ENCODE peak calls at places on chromosomes 11 and 22, in seven cellular contexts. One of them, this sample, is unnamed.

GRCh38 chr11:7251836-7252682 is at the start of gene SYT9:
- DNase-seq in spleen: peak; percentile 72
- DNase-seq in heart right ventricle: peak; percentile 37
- DNase-seq in mucosa of descending colon: peak; percentile 57
- DNase-seq in K562: peak; percentile 19
- DNase-seq in endodermal cell: peak; percentile 93
- DNase-seq in tibial nerve: no peak
- DNase-seq in this sample: peak; percentile 43

GRCh38 chr11:65131417-65131776 is 2.9 kb downstream of the SYVN1 start:
- DNase-seq in spleen: no peak
- DNase-seq in heart right ventricle: no peak
- DNase-seq in mucosa of descending colon: no peak
- DNase-seq in K562: no peak
- DNase-seq in endodermal cell: no peak
- DNase-seq in tibial nerve: no peak
- DNase-seq in this sample: no peak

GRCh38 chr22:45477366-45478107 is 25.1 kb upstream of the FBLN1 start:
- DNase-seq in spleen: peak; percentile 31
- DNase-seq in heart right ventricle: no peak
- DNase-seq in mucosa of descending colon: no peak
- DNase-seq in K562: no peak
- DNase-seq in endodermal cell: no peak
- DNase-seq in tibial nerve: no peak
- DNase-seq in this sample: no peak

GRCh38 chr11:26093206-26093605 is 238.7 kb upstream of the ANO3 start:
- DNase-seq in spleen: no peak
- DNase-seq in heart right ventricle: no peak
- DNase-seq in mucosa of descending colon: no peak
- DNase-seq in K562: no peak
- DNase-seq in endodermal cell: no peak
- DNase-seq in tibial nerve: no peak
- DNase-seq in this sample: no peak

GRCh38 chr22:29977107-29977506 is 94.1 kb downstream of the MTMR3 start:
- DNase-seq in spleen: no peak
- DNase-seq in heart right ventricle: no peak
- DNase-seq in mucosa of descending colon: no peak
- DNase-seq in K562: no peak
- DNase-seq in endodermal cell: no peak
- DNase-seq in tibial nerve: no peak
- DNase-seq in this sample: no peak

GRCh38 chr22:22025320-22026156 is 43.0 kb upstream of the TOP3B start:
- DNase-seq in spleen: peak; percentile 82
- DNase-seq in heart right ventricle: no peak
- DNase-seq in mucosa of descending colon: no peak
- DNase-seq in K562: no peak
- DNase-seq in endodermal cell: no peak
- DNase-seq in tibial nerve: no peak
- DNase-seq in this sample: no peak

GRCh38 chr22:20203142-20204099 is 52.6 kb upstream of the CCDC188 start:
- DNase-seq in spleen: no peak
- DNase-seq in heart right ventricle: peak; percentile 31
- DNase-seq in mucosa of descending colon: no peak
- DNase-seq in K562: peak; percentile 59
- DNase-seq in endodermal cell: peak; percentile 92
- DNase-seq in tibial nerve: no peak
- DNase-seq in this sample: no peak

GRCh38 chr11:130740819-130741218 is 175.5 kb downstream of the SNX19 start:
- DNase-seq in spleen: no peak
- DNase-seq in heart right ventricle: no peak
- DNase-seq in mucosa of descending colon: no peak
- DNase-seq in K562: no peak
- DNase-seq in endodermal cell: no peak
- DNase-seq in tibial nerve: no peak
- DNase-seq in this sample: no peak

GRCh38 chr11:9982796-9983579 is 311.0 kb downstream of the SBF2 start:
- DNase-seq in spleen: no peak
- DNase-seq in heart right ventricle: no peak
- DNase-seq in mucosa of descending colon: no peak
- DNase-seq in K562: peak; percentile 70
- DNase-seq in endodermal cell: peak; percentile 91
- DNase-seq in tibial nerve: no peak
- DNase-seq in this sample: peak; percentile 43

GRCh38 chr11:46361283-46362145 is 14.3 kb downstream of the DGKZ start:
- DNase-seq in spleen: peak; percentile 93
- DNase-seq in heart right ventricle: peak; percentile 74
- DNase-seq in mucosa of descending colon: peak; percentile 54
- DNase-seq in K562: peak; percentile 82
- DNase-seq in endodermal cell: no peak
- DNase-seq in tibial nerve: no peak
- DNase-seq in this sample: no peak

GRCh38 chr11:80702264-80702663 is 1261.4 kb upstream of the TENM4 start:
- DNase-seq in spleen: no peak
- DNase-seq in heart right ventricle: no peak
- DNase-seq in mucosa of descending colon: no peak
- DNase-seq in K562: no peak
- DNase-seq in endodermal cell: no peak
- DNase-seq in tibial nerve: no peak
- DNase-seq in this sample: peak; percentile 55

DNA sequence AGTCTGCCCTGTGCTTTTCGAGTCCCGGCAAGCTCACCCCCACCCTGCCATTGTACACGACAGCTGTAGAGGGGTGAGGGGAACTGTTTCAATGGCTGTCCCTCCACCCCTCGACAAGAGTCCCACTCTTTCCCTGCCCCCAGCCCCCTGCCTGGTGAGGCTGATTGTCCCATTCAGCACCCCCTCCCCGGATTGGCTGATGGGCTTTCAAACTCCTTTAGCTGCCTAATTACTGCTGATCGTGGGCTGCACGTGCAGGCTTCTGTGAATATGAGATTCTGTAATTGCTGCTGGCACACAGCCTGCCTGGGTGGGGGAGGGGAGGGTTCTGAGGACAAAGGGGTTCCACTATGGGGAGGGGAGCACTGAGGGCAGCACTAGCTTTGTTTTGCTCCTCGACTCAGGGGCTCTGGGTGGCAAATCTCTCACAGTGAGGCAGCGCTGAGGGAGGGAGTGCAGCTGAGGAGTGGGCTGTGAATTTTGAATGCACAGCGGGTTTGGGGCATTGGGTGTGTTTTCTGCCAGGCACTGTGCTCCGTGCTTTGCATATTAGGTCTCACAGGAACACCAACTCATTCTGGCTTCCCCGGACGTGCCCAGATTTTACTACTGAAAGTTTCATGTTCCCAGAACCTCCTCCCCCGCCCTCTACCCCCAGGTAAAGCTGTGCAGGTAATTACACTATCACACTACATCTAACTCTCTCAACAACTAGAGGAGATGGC is 42.5 kb upstream of the ACCSL start:
- DNase-seq in spleen: no peak
- DNase-seq in heart right ventricle: no peak
- DNase-seq in mucosa of descending colon: no peak
- DNase-seq in K562: no peak
- DNase-seq in endodermal cell: no peak
- DNase-seq in tibial nerve: no peak
- DNase-seq in this sample: no peak
- H3K4me1 ChIP-seq in spleen: no peaks in the 10 kb centered on the region
- H3K4me1 ChIP-seq in heart right ventricle: no peaks in the 10 kb centered on the region
- H3K4me1 ChIP-seq in mucosa of descending colon: no peaks in the 10 kb centered on the region
- H3K4me1 ChIP-seq in K562: peaks cover 4% of the 10 kb centered on the region
- H3K4me1 ChIP-seq in endodermal cell: peaks cover 4% of the 10 kb centered on the region
- H3K4me1 ChIP-seq in tibial nerve: no peaks in the 10 kb centered on the region
- H3K4me1 ChIP-seq in this sample: no peaks in the 10 kb centered on the region

DNA sequence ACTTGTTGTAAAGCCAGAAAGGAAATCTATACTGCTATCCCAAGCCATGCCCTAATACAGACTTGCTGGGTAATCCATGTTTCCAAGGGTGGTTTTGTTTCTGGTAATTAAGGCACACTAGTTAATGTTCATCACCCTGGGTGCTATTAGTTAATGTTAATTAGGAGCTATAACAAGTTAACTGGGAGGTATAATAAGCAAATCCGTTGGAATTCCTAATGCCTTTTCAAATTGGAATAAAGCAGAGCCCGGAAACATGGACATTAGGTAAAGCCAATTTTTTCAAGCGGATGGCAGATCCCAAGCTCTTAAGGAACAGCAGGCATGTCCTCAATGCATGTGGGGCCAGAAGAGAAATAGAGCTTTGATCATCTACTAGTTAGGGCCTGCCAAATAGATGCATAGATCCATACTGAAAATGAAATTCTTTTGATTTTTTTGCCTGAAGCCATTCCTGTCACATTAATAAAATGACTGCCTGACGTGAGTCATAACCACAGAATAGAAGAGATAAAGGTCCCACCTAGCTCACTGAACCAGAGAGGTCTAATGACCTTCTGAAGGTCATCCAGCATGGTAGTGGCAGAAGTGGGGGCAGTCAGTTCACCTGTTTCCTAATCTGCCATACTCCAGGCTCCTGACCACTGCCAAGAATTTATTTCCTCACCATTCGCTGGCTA is 28.5 kb upstream of the CCDC34 start:
- DNase-seq in spleen: no peak
- DNase-seq in heart right ventricle: no peak
- DNase-seq in mucosa of descending colon: no peak
- DNase-seq in K562: peak; percentile 52
- DNase-seq in endodermal cell: no peak
- DNase-seq in tibial nerve: no peak
- DNase-seq in this sample: peak; percentile 30
- H3K4me1 ChIP-seq in spleen: no peaks in the 10 kb centered on the region
- H3K4me1 ChIP-seq in heart right ventricle: peaks cover 40% of the 10 kb centered on the region
- H3K4me1 ChIP-seq in mucosa of descending colon: peaks cover 40% of the 10 kb centered on the region
- H3K4me1 ChIP-seq in K562: peaks cover 5% of the 10 kb centered on the region
- H3K4me1 ChIP-seq in endodermal cell: peaks cover 31% of the 10 kb centered on the region
- H3K4me1 ChIP-seq in tibial nerve: peaks cover 24% of the 10 kb centered on the region
- H3K4me1 ChIP-seq in this sample: peaks cover 48% of the 10 kb centered on the region

GRCh38 chr11:2303627-2304155 is 1.9 kb downstream of the TSPAN32 start:
- DNase-seq in spleen: peak; percentile 79
- DNase-seq in heart right ventricle: peak; percentile 66
- DNase-seq in mucosa of descending colon: no peak
- DNase-seq in K562: peak; percentile 97
- DNase-seq in endodermal cell: no peak
- DNase-seq in tibial nerve: no peak
- DNase-seq in this sample: no peak

GRCh38 chr11:2305862-2306823 is 4.3 kb downstream of the TSPAN32 start:
- DNase-seq in spleen: peak; percentile 86
- DNase-seq in heart right ventricle: peak; percentile 83
- DNase-seq in mucosa of descending colon: peak; percentile 75
- DNase-seq in K562: peak; percentile 27
- DNase-seq in endodermal cell: peak; percentile 42
- DNase-seq in tibial nerve: peak; percentile 87
- DNase-seq in this sample: no peak

GRCh38 chr11:2302844-2303626 is 1.2 kb downstream of the TSPAN32 start:
- DNase-seq in spleen: peak; percentile 86
- DNase-seq in heart right ventricle: peak; percentile 86
- DNase-seq in mucosa of descending colon: no peak
- DNase-seq in K562: no peak
- DNase-seq in endodermal cell: no peak
- DNase-seq in tibial nerve: no peak
- DNase-seq in this sample: no peak

GRCh38 chr11:2305140-2305861 is 3.5 kb downstream of the TSPAN32 start:
- DNase-seq in spleen: peak; percentile 97
- DNase-seq in heart right ventricle: peak; percentile 92
- DNase-seq in mucosa of descending colon: peak; percentile 88
- DNase-seq in K562: peak; percentile 88
- DNase-seq in endodermal cell: peak; percentile 97
- DNase-seq in tibial nerve: peak; percentile 90
- DNase-seq in this sample: peak; percentile 36

DNA sequence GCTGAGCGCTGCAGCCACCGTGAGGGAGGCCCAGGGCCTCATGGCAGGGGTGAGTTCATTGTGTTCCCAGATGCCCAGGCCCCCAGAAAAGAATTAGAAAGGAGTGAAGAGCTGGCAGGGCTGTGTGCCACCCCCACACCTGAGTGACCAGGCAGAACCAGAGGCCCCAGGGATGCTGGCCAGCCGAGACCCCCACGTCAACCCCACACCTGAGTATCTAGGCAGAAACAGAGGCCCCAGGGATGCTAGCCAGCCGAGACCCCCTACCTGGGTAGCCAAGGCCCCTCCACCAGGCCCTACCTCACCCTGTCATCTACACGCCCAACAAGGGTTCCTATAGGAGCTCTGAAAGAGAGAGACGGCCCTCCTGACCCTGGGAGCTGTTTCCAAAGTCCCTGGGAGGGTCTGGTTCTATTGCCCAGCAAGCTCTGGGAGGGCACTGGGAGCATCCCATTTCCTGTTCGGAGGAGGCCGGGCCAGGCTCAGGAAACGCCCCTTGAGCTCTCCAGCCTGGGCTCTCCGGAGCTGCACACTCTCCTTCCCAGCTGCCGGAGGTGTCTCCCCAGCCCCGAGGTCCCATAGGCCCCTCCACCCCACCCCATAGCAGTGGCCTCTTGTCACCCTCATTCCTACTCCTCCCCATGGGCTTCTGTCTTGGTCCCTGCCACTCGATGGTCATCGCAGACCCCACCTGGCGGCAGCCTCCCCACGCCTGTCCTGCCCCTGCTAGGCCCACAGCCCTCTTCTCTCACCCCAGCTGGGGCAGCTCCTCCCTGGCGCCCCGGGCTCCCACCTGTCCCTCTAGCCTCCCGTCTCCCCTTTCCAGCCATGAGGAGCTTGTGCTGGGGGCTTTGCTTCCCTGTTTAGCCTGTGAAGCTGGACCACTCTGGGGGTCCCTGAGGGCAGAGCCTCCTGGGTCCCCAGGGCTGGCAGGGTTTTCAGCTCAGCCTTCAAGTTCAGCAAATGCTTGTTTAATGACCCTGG is 2.6 kb downstream of the TSPAN32 start:
- DNase-seq in spleen: peak; percentile 76
- DNase-seq in heart right ventricle: no peak
- DNase-seq in mucosa of descending colon: no peak
- DNase-seq in K562: no peak
- DNase-seq in endodermal cell: peak; percentile 60
- DNase-seq in tibial nerve: no peak
- DNase-seq in this sample: no peak
- H3K4me1 ChIP-seq in spleen: peaks cover 51% of the 10 kb centered on the region
- H3K4me1 ChIP-seq in heart right ventricle: peaks cover 65% of the 10 kb centered on the region
- H3K4me1 ChIP-seq in mucosa of descending colon: peaks cover 8% of the 10 kb centered on the region
- H3K4me1 ChIP-seq in K562: peaks cover 93% of the 10 kb centered on the region
- H3K4me1 ChIP-seq in endodermal cell: no peaks in the 10 kb centered on the region
- H3K4me1 ChIP-seq in tibial nerve: peaks cover 41% of the 10 kb centered on the region
- H3K4me1 ChIP-seq in this sample: no peaks in the 10 kb centered on the region

DNA sequence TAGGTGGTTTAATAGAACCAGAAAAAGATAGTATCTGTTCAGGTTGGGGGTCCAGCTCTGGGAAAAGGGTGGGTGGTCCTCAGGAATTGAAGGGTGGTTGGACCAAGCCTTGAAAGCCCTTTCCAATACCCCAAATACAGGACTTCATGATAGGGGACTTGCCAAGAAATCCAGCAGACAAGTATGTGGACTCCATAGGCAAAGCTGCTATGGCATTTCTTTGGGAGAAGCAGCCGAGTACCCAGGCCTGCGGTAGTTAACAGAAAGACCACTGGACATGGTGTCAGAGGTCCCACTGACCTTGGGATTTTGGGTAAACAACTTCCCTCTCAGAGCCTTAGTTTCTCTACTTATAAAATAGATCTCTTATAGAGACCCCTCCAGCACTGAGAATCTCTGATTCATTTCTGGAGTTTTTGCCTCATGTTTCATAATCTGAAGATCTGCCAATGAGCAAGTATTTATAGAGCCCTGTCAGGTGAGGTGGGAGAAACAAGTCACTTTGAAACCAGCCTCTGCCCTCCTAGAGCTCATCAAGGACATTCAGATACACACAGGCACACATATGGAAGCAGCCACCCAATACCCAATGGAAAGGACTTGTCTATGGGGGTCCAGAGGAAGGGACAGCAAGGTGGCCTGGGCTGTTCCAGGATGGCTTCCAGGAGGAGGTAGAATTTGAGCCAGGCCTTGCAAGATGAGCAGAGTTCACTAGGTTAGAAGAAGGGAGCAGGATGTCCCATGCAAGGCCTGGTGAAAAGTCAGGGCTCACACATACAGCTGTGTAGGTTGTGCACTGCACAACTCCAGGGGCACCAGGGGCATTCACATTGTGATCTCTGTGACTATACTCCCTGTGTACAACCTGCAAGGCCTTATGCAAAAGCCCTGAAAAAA is 31.0 kb upstream of the ACCSL start:
- DNase-seq in spleen: no peak
- DNase-seq in heart right ventricle: no peak
- DNase-seq in mucosa of descending colon: no peak
- DNase-seq in K562: no peak
- DNase-seq in endodermal cell: no peak
- DNase-seq in tibial nerve: no peak
- DNase-seq in this sample: no peak
- H3K4me1 ChIP-seq in spleen: no peaks in the 10 kb centered on the region
- H3K4me1 ChIP-seq in heart right ventricle: peaks cover 36% of the 10 kb centered on the region
- H3K4me1 ChIP-seq in mucosa of descending colon: no peaks in the 10 kb centered on the region
- H3K4me1 ChIP-seq in K562: no peaks in the 10 kb centered on the region
- H3K4me1 ChIP-seq in endodermal cell: peaks cover 3% of the 10 kb centered on the region
- H3K4me1 ChIP-seq in tibial nerve: no peaks in the 10 kb centered on the region
- H3K4me1 ChIP-seq in this sample: no peaks in the 10 kb centered on the region